ENCODE peak calls at places on chromosomes 5 and 9, in five cellular contexts. One of them, this sample, is unnamed.

GRCh38 chr5:73417307-73418035 is 31.1 kb downstream of the FOXD1 start:
- DNase-seq in Kasumi-1: no peak
- DNase-seq in right cardiac atrium: no peak
- DNase-seq in nephron progenitor cell: no peak
- DNase-seq in neuronal stem cell: no peak
- DNase-seq in this sample: no peak

GRCh38 chr9:129356871-129357772 is 179.1 kb upstream of the IER5L start:
- DNase-seq in Kasumi-1: no peak
- DNase-seq in right cardiac atrium: no peak
- DNase-seq in neuronal stem cell: no peak
- DNase-seq in nephron progenitor cell: no peak
- DNase-seq in this sample: no peak

GRCh38 chr5:93800988-93801811 is 59.8 kb upstream of the POU5F2 start:
- DNase-seq in right cardiac atrium: peak
- DNase-seq in Kasumi-1: peak
- DNase-seq in neuronal stem cell: peak
- DNase-seq in nephron progenitor cell: peak
- DNase-seq in this sample: peak

GRCh38 chr9:129178579-129178909 is 483 bp upstream of the IER5L start:
- DNase-seq in right cardiac atrium: no peak
- DNase-seq in Kasumi-1: no peak
- DNase-seq in nephron progenitor cell: no peak
- DNase-seq in neuronal stem cell: no peak
- DNase-seq in this sample: no peak

GRCh38 chr5:172801184-172801671 is 30.2 kb upstream of the DUSP1 start:
- DNase-seq in Kasumi-1: no peak
- DNase-seq in nephron progenitor cell: no peak
- DNase-seq in neuronal stem cell: no peak
- DNase-seq in right cardiac atrium: peak
- DNase-seq in this sample: no peak

GRCh38 chr5:140966293-140967225 is at the start of gene PCDHAC2:
- DNase-seq in neuronal stem cell: peak
- DNase-seq in right cardiac atrium: peak
- DNase-seq in nephron progenitor cell: peak
- DNase-seq in Kasumi-1: no peak
- DNase-seq in this sample: no peak

GRCh38 chr5:72036951-72037350 is 70.3 kb upstream of the MAP1B start:
- DNase-seq in neuronal stem cell: no peak
- DNase-seq in nephron progenitor cell: no peak
- DNase-seq in right cardiac atrium: no peak
- DNase-seq in Kasumi-1: no peak
- DNase-seq in this sample: no peak

GRCh38 chr5:50975840-50976239 is 309.4 kb downstream of the PARP8 start:
- DNase-seq in Kasumi-1: no peak
- DNase-seq in right cardiac atrium: no peak
- DNase-seq in neuronal stem cell: no peak
- DNase-seq in nephron progenitor cell: no peak
- DNase-seq in this sample: no peak

GRCh38 chr5:15933481-15934207 is 245.9 kb downstream of the MARCHF11 start:
- DNase-seq in neuronal stem cell: peak
- DNase-seq in nephron progenitor cell: no peak
- DNase-seq in right cardiac atrium: no peak
- DNase-seq in Kasumi-1: no peak
- DNase-seq in this sample: no peak

GRCh38 chr9:101458955-101459631 is 23.5 kb upstream of the ALDOB start:
- DNase-seq in neuronal stem cell: peak
- DNase-seq in nephron progenitor cell: no peak
- DNase-seq in right cardiac atrium: no peak
- DNase-seq in Kasumi-1: peak
- DNase-seq in this sample: peak

This sample was measured in MV-4-11.